ENCODE peak calls at places on chromosomes 2 and 18, in four cellular contexts. N, W, T and Q are unnamed samples.

GRCh38 chr2:126720031-126720368 is 64.0 kb downstream of the GYPC start:
- DNase-seq in T (no peak), N (no peak), W (no peak), Q (no peak)

GRCh38 chr18:12726774-12727550 is 24.1 kb downstream of the PSMG2 start:
- DNase-seq in N (peak; percentile 76), T (peak; percentile 76), W (no peak), Q (peak; percentile 75)

GRCh38 chr2:100924520-100925451 is 77.3 kb upstream of the RPL31 start:
- DNase-seq in N (no peak), W (peak; percentile 34), T (peak; percentile 46), Q (no peak)

GRCh38 chr18:39558658-39559057 is 1993.1 kb upstream of the CELF4 start:
- DNase-seq in T (no peak), W (no peak), N (no peak), Q (no peak)

GRCh38 chr2:287471-287885 is 413 bp downstream of the ALKAL2 start:
- DNase-seq in N (no peak), W (peak; percentile 53), T (no peak), Q (no peak)

GRCh38 chr2:130864830-130865229 is 28.1 kb downstream of the ARHGEF4 start:
- DNase-seq in W (no peak), N (peak; percentile 31), T (peak; percentile 94), Q (no peak)

GRCh38 chr2:143493339-143493738 is 364.1 kb downstream of the ARHGAP15 start:
- DNase-seq in N (no peak), T (no peak), W (no peak), Q (no peak)

GRCh38 chr2:27537287-27537686 is 40.6 kb downstream of the GCKR start:
- DNase-seq in T (no peak), N (no peak), W (no peak), Q (no peak)

GRCh38 chr2:150282821-150283309 is 204.6 kb downstream of the RND3 start:
- DNase-seq in N (no peak), T (peak; percentile 13), W (no peak), Q (no peak)

GRCh38 chr2:239381709-239382134 is 19.1 kb downstream of the HDAC4 start:
- DNase-seq in W (peak; percentile 16), T (no peak), N (peak; percentile 16), Q (no peak)

GRCh38 chr2:97750017-97750416 is 36.6 kb downstream of the ZAP70 start:
- DNase-seq in W (no peak), N (no peak), T (no peak), Q (no peak)

GRCh38 chr2:152247337-152247695 is 71.8 kb upstream of the STAM2 start:
- DNase-seq in N (no peak), W (no peak), T (no peak), Q (no peak)

GRCh38 chr2:79576431-79576830 is 63.6 kb downstream of the CTNNA2 start:
- DNase-seq in N (no peak), T (no peak), W (no peak), Q (no peak)

GRCh38 chr2:96498023-96498431 is 7.1 kb downstream of the NEURL3 start:
- DNase-seq in N (no peak), W (no peak), T (no peak), Q (no peak)

GRCh38 chr2:43877782-43878464 is 39.2 kb downstream of the ABCG8 start:
- DNase-seq in N (peak; percentile 63), W (peak; percentile 77), T (peak; percentile 80), Q (peak; percentile 50)

DNA sequence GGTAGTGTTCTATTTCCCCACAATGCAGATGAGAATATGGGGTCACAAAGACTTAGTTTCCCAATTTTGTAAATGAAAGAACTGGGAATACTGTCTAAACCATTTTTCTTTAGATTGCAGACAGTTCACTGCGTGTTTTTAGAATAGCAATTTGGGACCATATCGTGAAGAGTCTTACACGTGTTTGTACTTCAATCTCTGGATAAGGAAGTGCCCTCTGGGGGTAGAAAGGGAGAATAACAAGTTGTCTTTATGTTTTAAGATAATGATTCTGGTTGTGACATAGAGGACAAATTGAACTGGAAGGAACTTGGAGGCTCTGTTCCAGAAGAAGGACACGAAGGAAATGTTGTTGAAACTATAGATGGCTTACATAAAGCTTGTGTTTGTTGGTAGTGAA is 457.7 kb downstream of the CBLN2 start:
- DNase-seq in T (no peak), W (no peak), N (peak; percentile 31), Q (no peak)
- H3K36me3 ChIP-seq in T (no peaks in the 10 kb centered on the region), W (no peaks in the 10 kb centered on the region), N (no peaks in the 10 kb centered on the region), Q (no peaks in the 10 kb centered on the region)

DNA sequence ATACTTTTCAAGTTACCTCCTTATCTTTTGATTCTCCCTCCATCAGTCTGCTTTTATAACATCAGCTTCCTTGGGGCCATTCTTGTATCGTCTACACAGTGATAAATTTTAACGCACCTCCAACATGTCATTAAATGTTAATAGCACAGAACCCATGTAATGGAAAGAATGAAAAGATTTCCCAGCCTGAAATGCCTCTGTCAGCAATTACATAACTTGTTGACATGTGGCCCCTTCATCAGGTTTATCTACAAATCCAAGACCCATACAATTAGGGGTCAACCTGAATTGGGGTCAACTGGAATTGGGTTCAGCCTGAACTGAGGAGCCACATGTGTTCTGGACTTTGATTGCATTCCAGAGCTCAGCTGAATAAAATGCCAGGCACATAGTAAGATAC is 148.2 kb upstream of the KLF7 start:
- DNase-seq in T (no peak), W (no peak), N (no peak), Q (no peak)
- H3K4me1 ChIP-seq in T (no peaks in the 10 kb centered on the region), W (no peaks in the 10 kb centered on the region), N (no peaks in the 10 kb centered on the region), Q (peaks cover 2% of the 10 kb centered on the region)

GRCh38 chr18:29540548-29540947 is 1363.6 kb upstream of the CDH2 start:
- DNase-seq in W (no peak), T (no peak), N (no peak), Q (no peak)
- H3K36me3 ChIP-seq in W (no peaks in the 10 kb centered on the region), T (no peaks in the 10 kb centered on the region), N (no peaks in the 10 kb centered on the region), Q (no peaks in the 10 kb centered on the region)

DNA sequence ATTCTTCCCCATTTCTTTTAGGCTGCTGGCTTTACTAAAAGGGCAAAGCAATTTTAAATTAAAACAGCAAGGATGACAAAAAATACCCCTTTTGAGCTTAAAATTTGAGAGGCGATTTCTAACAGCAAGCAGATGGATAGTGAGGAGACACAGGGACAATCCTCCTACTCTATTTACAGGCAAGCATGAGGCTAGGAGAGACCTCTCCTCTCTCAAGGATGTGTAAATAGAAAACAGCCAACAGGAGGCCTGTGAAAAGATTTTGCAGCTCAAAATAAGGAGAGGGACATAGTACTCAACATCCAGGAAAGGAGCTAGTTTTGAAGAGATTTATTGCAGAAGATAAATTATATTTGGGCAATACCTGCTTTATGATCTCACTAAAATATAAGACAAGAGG is 53.8 kb downstream of the LINC00305 start:
- DNase-seq in W (no peak), T (no peak), N (no peak), Q (no peak)
- H3K4me1 ChIP-seq in W (no peaks in the 10 kb centered on the region), T (no peaks in the 10 kb centered on the region), N (peaks cover 14% of the 10 kb centered on the region), Q (no peaks in the 10 kb centered on the region)

GRCh38 chr2:37223131-37223530 is 8.3 kb downstream of the CEBPZ start:
- DNase-seq in W (no peak), T (no peak), N (no peak), Q (no peak)
- H3K36me3 ChIP-seq in W (no peaks in the 10 kb centered on the region), T (peaks cover 2% of the 10 kb centered on the region), N (peaks cover 90% of the 10 kb centered on the region), Q (peaks cover 13% of the 10 kb centered on the region)

GRCh38 chr2:219219781-219220532 is 1.2 kb upstream of the ABCB6 start:
- DNase-seq in W (no peak), N (no peak), T (no peak), Q (no peak)

GRCh38 chr2:219221956-219222518 is 3.3 kb upstream of the ABCB6 start:
- DNase-seq in T (no peak), W (no peak), N (no peak), Q (no peak)

GRCh38 chr2:219225350-219225749 is 4.1 kb downstream of the ATG9A start:
- DNase-seq in W (no peak), N (no peak), T (no peak), Q (no peak)

GRCh38 chr2:219220652-219221402 is 2.1 kb upstream of the ABCB6 start:
- DNase-seq in N (no peak), T (no peak), W (no peak), Q (no peak)

GRCh38 chr2:219223831-219224610 is 5.3 kb upstream of the ABCB6 start:
- DNase-seq in N (no peak), T (no peak), W (no peak), Q (no peak)
- H3K4me1 ChIP-seq in N (peaks cover 8% of the 10 kb centered on the region), T (peaks cover 27% of the 10 kb centered on the region), W (peaks cover 14% of the 10 kb centered on the region), Q (peaks cover 3% of the 10 kb centered on the region)

GRCh38 chr18:68705119-68705518 is 9.8 kb downstream of the TMX3 start:
- DNase-seq in N (no peak), W (no peak), T (no peak), Q (no peak)

GRCh38 chr18:68696937-68697336 is 18.0 kb downstream of the TMX3 start:
- DNase-seq in N (no peak), T (no peak), W (no peak), Q (no peak)

GRCh38 chr18:68699043-68699442 is 15.9 kb downstream of the TMX3 start:
- DNase-seq in T (no peak), W (no peak), N (no peak), Q (no peak)

GRCh38 chr18:68703326-68703725 is 11.6 kb downstream of the TMX3 start:
- DNase-seq in T (no peak), N (no peak), W (no peak), Q (no peak)

GRCh38 chr18:68701353-68701752 is 13.6 kb downstream of the TMX3 start:
- DNase-seq in N (no peak), T (no peak), W (no peak), Q (no peak)
- H3K36me3 ChIP-seq in N (peaks cover 48% of the 10 kb centered on the region), T (no peaks in the 10 kb centered on the region), W (no peaks in the 10 kb centered on the region), Q (no peaks in the 10 kb centered on the region)